ENCODE peak calls at places on chromosomes 4 and X, in five cellular contexts. I is substantia nigra, U is C1 segment of cervical spinal cord, R is AG08396, Z is hippocampal formation. T is an unnamed sample.

GRCh38 chr4:147773261-147774184 is 41.6 kb downstream of the ARHGAP10 start:
- DNase-seq in I (no peak), U (no peak), R (no peak), Z (no peak), T (no peak)

GRCh38 chr4:135240796-135241195 is 1039.2 kb upstream of the PABPC4L start:
- DNase-seq in I (no peak), U (no peak), R (no peak), Z (no peak), T (no peak)

GRCh38 chrX:122475306-122475705 is 708.8 kb upstream of the GRIA3 start:
- DNase-seq in I (no peak), U (no peak), R (no peak), Z (no peak), T (no peak)

GRCh38 chr4:165361804-165362203 is 17.0 kb upstream of the CPE start:
- DNase-seq in I (no peak), U (no peak), R (no peak), Z (no peak), T (no peak)

GRCh38 chrX:107971636-107972035 is 10.5 kb downstream of the TEX13B start:
- DNase-seq in I (no peak), U (no peak), R (no peak), Z (no peak), T (no peak)

GRCh38 chrX:118541482-118541881 is 45.9 kb downstream of the DOCK11 start:
- DNase-seq in I (no peak), U (no peak), R (no peak), Z (no peak), T (no peak)

GRCh38 chr4:81470456-81471327 is 1.0 kb downstream of the RASGEF1B start:
- DNase-seq in I (peak; percentile 36), U (peak; percentile 72), R (peak; percentile 13), Z (peak; percentile 65), T (peak; percentile 76)

GRCh38 chrX:151896734-151897474 is 15.8 kb upstream of the MAGEA4 start:
- DNase-seq in I (no peak), U (no peak), R (no peak), Z (no peak), T (no peak)

GRCh38 chr4:56252561-56253152 is 134.6 kb downstream of the AASDH start:
- DNase-seq in I (no peak), U (no peak), R (no peak), Z (no peak), T (no peak)

GRCh38 chrX:154751121-154751668 is 318 bp upstream of the GAB3 start:
- DNase-seq in I (no peak), U (no peak), R (no peak), Z (no peak), T (no peak)

GRCh38 chr4:12701384-12701783 is 782.8 kb downstream of the RAB28 start:
- DNase-seq in I (no peak), U (no peak), R (no peak), Z (no peak), T (no peak)

GRCh38 chrX:134971926-134972325 is 18.9 kb upstream of the SMIM10 start:
- DNase-seq in I (no peak), U (no peak), R (no peak), Z (no peak), T (no peak)

GRCh38 chr4:56907009-56907408 is 691 bp upstream of the REST start:
- DNase-seq in I (no peak), U (peak; percentile 12), R (no peak), Z (no peak), T (peak; percentile 73)

GRCh38 chr4:3802571-3803474 is 36.6 kb downstream of the ADRA2C start:
- DNase-seq in I (no peak), U (no peak), R (no peak), Z (no peak), T (no peak)

GRCh38 chr4:90769251-90769650 is 642.1 kb downstream of the CCSER1 start:
- DNase-seq in I (no peak), U (no peak), R (no peak), Z (no peak), T (no peak)

GRCh38 chrX:15525664-15526416 is 25.2 kb downstream of the BMX start:
- DNase-seq in I (no peak), U (no peak), R (no peak), Z (no peak), T (no peak)

GRCh38 chr4:91304292-91304691 is 999.5 kb upstream of the GRID2 start:
- DNase-seq in I (no peak), U (no peak), R (no peak), Z (no peak), T (no peak)

GRCh38 chr4:20299515-20299914 is 47.8 kb downstream of the SLIT2 start:
- DNase-seq in I (no peak), U (no peak), R (peak; percentile 23), Z (peak; percentile 13), T (no peak)

GRCh38 chr4:51866835-51867234 is 23.9 kb downstream of the DCUN1D4 start:
- DNase-seq in I (no peak), U (no peak), R (no peak), Z (peak; percentile 32), T (no peak)

GRCh38 chrX:44157858-44158257 is 184.7 kb upstream of the NDP start:
- DNase-seq in I (no peak), U (no peak), R (no peak), Z (no peak), T (no peak)

GRCh38 chr4:175290401-175290800 is 372.2 kb downstream of the ADAM29 start:
- DNase-seq in I (no peak), U (no peak), R (no peak), Z (no peak), T (no peak)

GRCh38 chr4:102534845-102535244 is 33.7 kb downstream of the NFKB1 start:
- DNase-seq in I (no peak), U (no peak), R (no peak), Z (no peak), T (no peak)

GRCh38 chrX:43644124-43644701 is 11.9 kb upstream of the MAOA start:
- DNase-seq in I (no peak), U (no peak), R (peak; percentile 44), Z (no peak), T (no peak)

GRCh38 chrX:56795309-56795868 is 66.3 kb downstream of the NBDY start:
- DNase-seq in I (no peak), U (no peak), R (no peak), Z (no peak), T (no peak)

GRCh38 chrX:110318664-110318968 is 731 bp upstream of the AMMECR1 start:
- DNase-seq in I (no peak), U (no peak), R (no peak), Z (no peak), T (no peak)